ENCODE peak calls at places on chromosomes 11 and 22, in nine cellular contexts. T is anterior cingulate cortex; Z is skeletal muscle cell; V is NCI-H1105 treated with DMSO at 0.1 percent for 48 hours; G is CD8-positive, alpha-beta memory T cell; J is Kasumi-1; L is T-helper 9 cell; U is non-pigmented ciliary epithelial cell; A is A172. S is an unnamed sample.

GRCh38 chr11:68954970-68955958 is 25.5 kb downstream of the MRGPRD start:
- DNase-seq in J (peak), T (no peak), U (no peak), L (no peak), V (no peak), A (peak), Z (no peak), G (no peak), S (peak)

GRCh38 chr22:42050641-42051040 is 20.0 kb downstream of the NAGA start:
- DNase-seq in V (no peak), U (no peak), L (no peak), A (no peak), T (no peak), Z (no peak), J (no peak), G (no peak), S (no peak)

GRCh38 chr11:79466411-79466810 is 25.6 kb upstream of the TENM4 start:
- DNase-seq in V (no peak), J (no peak), T (no peak), Z (peak), G (no peak), L (no peak), A (peak), U (peak), S (no peak)

GRCh38 chr11:119878990-119879389 is 150.0 kb upstream of the NECTIN1 start:
- DNase-seq in L (no peak), G (no peak), V (no peak), T (no peak), Z (no peak), J (no peak), A (no peak), U (no peak), S (no peak)

GRCh38 chr11:63444181-63444580 is 46.8 kb downstream of the PLAAT5 start:
- DNase-seq in V (no peak), J (no peak), L (no peak), U (no peak), A (no peak), G (no peak), T (no peak), Z (no peak), S (no peak)

GRCh38 chr11:124863826-124864165 is 1.4 kb upstream of the ROBO3 start:
- DNase-seq in L (no peak), Z (no peak), V (no peak), U (no peak), J (no peak), A (no peak), T (no peak), G (no peak), S (no peak)

GRCh38 chr11:74956387-74956786 is 7.3 kb downstream of the SPCS2 start:
- DNase-seq in J (no peak), G (no peak), V (no peak), A (no peak), L (no peak), Z (no peak), U (no peak), T (no peak), S (no peak)

GRCh38 chr11:69699213-69699612 is 4.6 kb downstream of the FGF19 start:
- DNase-seq in Z (no peak), G (no peak), T (no peak), V (no peak), A (no peak), U (no peak), J (no peak), L (no peak), S (no peak)

GRCh38 chr11:71474771-71475483 is 21.9 kb downstream of the NADSYN1 start:
- DNase-seq in U (no peak), A (no peak), T (no peak), L (no peak), V (no peak), Z (no peak), G (no peak), J (no peak), S (no peak)

GRCh38 chr11:78338138-78338537 is 79.5 kb downstream of the GAB2 start:
- DNase-seq in L (no peak), V (no peak), Z (no peak), T (no peak), J (peak), U (no peak), G (no peak), A (no peak), S (no peak)

GRCh38 chr11:82315093-82315492 is 418.6 kb downstream of the FAM181B start:
- DNase-seq in G (no peak), V (peak), J (no peak), T (no peak), Z (no peak), L (no peak), U (no peak), A (peak), S (no peak)

GRCh38 chr11:91163619-91164451 is 941.0 kb upstream of the CHORDC1 start:
- DNase-seq in G (no peak), A (peak), L (no peak), T (no peak), J (no peak), Z (peak), U (peak), V (peak), S (no peak)

GRCh38 chr11:706957-707816 is 1.2 kb downstream of the EPS8L2 start:
- DNase-seq in G (no peak), V (no peak), T (no peak), A (peak), J (no peak), Z (no peak), L (no peak), U (no peak), S (no peak)

GRCh38 chr11:28674432-28675076 is 566.4 kb downstream of the METTL15 start:
- DNase-seq in A (peak), V (no peak), Z (peak), U (no peak), G (no peak), J (peak), T (no peak), L (no peak), S (no peak)

GRCh38 chr11:106156290-106156937 is 79.0 kb downstream of the AASDHPPT start:
- DNase-seq in A (peak), L (no peak), U (peak), J (peak), V (peak), G (no peak), T (no peak), Z (peak), S (no peak)

GRCh38 chr11:75386912-75387311 is 12.4 kb upstream of the RPS3 start:
- DNase-seq in J (no peak), A (peak), V (no peak), G (no peak), T (no peak), U (no peak), L (no peak), Z (no peak), S (no peak)

GRCh38 chr11:124747406-124748099 is 4.5 kb downstream of the VSIG2 start:
- DNase-seq in U (no peak), V (no peak), Z (no peak), J (no peak), T (no peak), G (no peak), L (no peak), A (no peak), S (no peak)

GRCh38 chr22:33677536-33677935 is 242.7 kb downstream of the LARGE1 start:
- DNase-seq in Z (no peak), A (no peak), J (no peak), U (no peak), T (no peak), L (no peak), G (no peak), V (no peak), S (no peak)

GRCh38 chr11:111836766-111837165 is 34.6 kb downstream of the ALG9 start:
- DNase-seq in T (no peak), V (no peak), A (no peak), J (peak), L (no peak), G (no peak), Z (peak), U (no peak), S (no peak)

GRCh38 chr22:50595189-50595588 is 5.4 kb upstream of the MAPK8IP2 start:
- DNase-seq in L (no peak), U (no peak), G (no peak), J (no peak), T (no peak), A (no peak), Z (no peak), V (no peak), S (no peak)

GRCh38 chr22:16601437-16602223 is 9.0 kb upstream of the CCT8L2 start:
- DNase-seq in V (no peak), U (no peak), Z (no peak), A (no peak), L (no peak), J (no peak), G (no peak), T (no peak), S (no peak)

GRCh38 chr11:56816259-56816658 is 67.8 kb upstream of the OR9G4 start:
- DNase-seq in T (no peak), G (no peak), U (no peak), L (no peak), J (no peak), V (no peak), Z (no peak), A (no peak), S (no peak)